ENCODE peak calls at places on chromosomes 1 and 21, in ten cellular contexts. One of them, this sample, is unnamed.

GRCh38 chr1:39635205-39635870 is 4.1 kb downstream of the HEYL start:
- DNase-seq in fibroblast of the conjunctiva: no peak
- DNase-seq in endothelial cell: no peak
- DNase-seq in NCI-H1092: no peak
- DNase-seq in activated CD8-positive, alpha-beta memory T cell treated with anti-CD3 and anti-CD28 coated beads, Interleukin-2, amount 10 ng/mL, durations not matched to agents 7 days and 5 days: no peak
- DNase-seq in naive B cell: no peak
- DNase-seq in GM04503: no peak
- DNase-seq in GM10248: no peak
- DNase-seq in GM23248: no peak
- DNase-seq in T-helper 9 cell: no peak
- DNase-seq in this sample: peak

GRCh38 chr1:216670118-216670870 is 52.9 kb downstream of the ESRRG start:
- DNase-seq in fibroblast of the conjunctiva: peak
- DNase-seq in endothelial cell: no peak
- DNase-seq in NCI-H1092: no peak
- DNase-seq in activated CD8-positive, alpha-beta memory T cell treated with anti-CD3 and anti-CD28 coated beads, Interleukin-2, amount 10 ng/mL, durations not matched to agents 7 days and 5 days: no peak
- DNase-seq in naive B cell: no peak
- DNase-seq in GM04503: no peak
- DNase-seq in GM10248: no peak
- DNase-seq in GM23248: peak
- DNase-seq in T-helper 9 cell: no peak
- DNase-seq in this sample: peak

GRCh38 chr1:21304488-21304887 is 14.2 kb upstream of the ECE1 start:
- DNase-seq in fibroblast of the conjunctiva: no peak
- DNase-seq in endothelial cell: no peak
- DNase-seq in NCI-H1092: no peak
- DNase-seq in activated CD8-positive, alpha-beta memory T cell treated with anti-CD3 and anti-CD28 coated beads, Interleukin-2, amount 10 ng/mL, durations not matched to agents 7 days and 5 days: no peak
- DNase-seq in naive B cell: no peak
- DNase-seq in GM04503: no peak
- DNase-seq in GM10248: no peak
- DNase-seq in GM23248: no peak
- DNase-seq in T-helper 9 cell: no peak
- DNase-seq in this sample: no peak

GRCh38 chr1:53629101-53629691 is 109.8 kb downstream of the GLIS1 start:
- DNase-seq in fibroblast of the conjunctiva: no peak
- DNase-seq in endothelial cell: no peak
- DNase-seq in NCI-H1092: no peak
- DNase-seq in activated CD8-positive, alpha-beta memory T cell treated with anti-CD3 and anti-CD28 coated beads, Interleukin-2, amount 10 ng/mL, durations not matched to agents 7 days and 5 days: peak
- DNase-seq in naive B cell: no peak
- DNase-seq in GM04503: no peak
- DNase-seq in GM10248: no peak
- DNase-seq in GM23248: no peak
- DNase-seq in T-helper 9 cell: no peak
- DNase-seq in this sample: no peak

GRCh38 chr1:9145021-9145668 is 16.2 kb upstream of the GPR157 start:
- DNase-seq in fibroblast of the conjunctiva: no peak
- DNase-seq in endothelial cell: no peak
- DNase-seq in NCI-H1092: no peak
- DNase-seq in activated CD8-positive, alpha-beta memory T cell treated with anti-CD3 and anti-CD28 coated beads, Interleukin-2, amount 10 ng/mL, durations not matched to agents 7 days and 5 days: no peak
- DNase-seq in naive B cell: no peak
- DNase-seq in GM04503: no peak
- DNase-seq in GM10248: peak
- DNase-seq in GM23248: peak
- DNase-seq in T-helper 9 cell: no peak
- DNase-seq in this sample: no peak

GRCh38 chr1:903721-904270 is 19.9 kb upstream of the SAMD11 start:
- DNase-seq in fibroblast of the conjunctiva: no peak
- DNase-seq in endothelial cell: no peak
- DNase-seq in NCI-H1092: no peak
- DNase-seq in activated CD8-positive, alpha-beta memory T cell treated with anti-CD3 and anti-CD28 coated beads, Interleukin-2, amount 10 ng/mL, durations not matched to agents 7 days and 5 days: peak
- DNase-seq in naive B cell: no peak
- DNase-seq in GM04503: no peak
- DNase-seq in GM10248: peak
- DNase-seq in GM23248: no peak
- DNase-seq in T-helper 9 cell: no peak
- DNase-seq in this sample: no peak

GRCh38 chr21:43361127-43361492 is 65.8 kb downstream of the SIK1 start:
- DNase-seq in fibroblast of the conjunctiva: no peak
- DNase-seq in endothelial cell: no peak
- DNase-seq in NCI-H1092: no peak
- DNase-seq in activated CD8-positive, alpha-beta memory T cell treated with anti-CD3 and anti-CD28 coated beads, Interleukin-2, amount 10 ng/mL, durations not matched to agents 7 days and 5 days: no peak
- DNase-seq in naive B cell: peak
- DNase-seq in GM04503: no peak
- DNase-seq in GM10248: no peak
- DNase-seq in GM23248: peak
- DNase-seq in T-helper 9 cell: no peak
- DNase-seq in this sample: no peak

GRCh38 chr1:23194119-23194984 is 22.9 kb downstream of the HTR1D start:
- DNase-seq in fibroblast of the conjunctiva: peak
- DNase-seq in endothelial cell: no peak
- DNase-seq in NCI-H1092: no peak
- DNase-seq in activated CD8-positive, alpha-beta memory T cell treated with anti-CD3 and anti-CD28 coated beads, Interleukin-2, amount 10 ng/mL, durations not matched to agents 7 days and 5 days: no peak
- DNase-seq in naive B cell: no peak
- DNase-seq in GM04503: peak
- DNase-seq in GM10248: no peak
- DNase-seq in GM23248: peak
- DNase-seq in T-helper 9 cell: no peak
- DNase-seq in this sample: no peak

GRCh38 chr1:14778882-14779594 is 180.6 kb downstream of the KAZN start:
- DNase-seq in fibroblast of the conjunctiva: no peak
- DNase-seq in endothelial cell: peak
- DNase-seq in NCI-H1092: no peak
- DNase-seq in activated CD8-positive, alpha-beta memory T cell treated with anti-CD3 and anti-CD28 coated beads, Interleukin-2, amount 10 ng/mL, durations not matched to agents 7 days and 5 days: no peak
- DNase-seq in naive B cell: no peak
- DNase-seq in GM04503: no peak
- DNase-seq in GM10248: peak
- DNase-seq in GM23248: peak
- DNase-seq in T-helper 9 cell: no peak
- DNase-seq in this sample: peak

GRCh38 chr1:176338897-176339296 is 124.1 kb upstream of the PAPPA2 start:
- DNase-seq in fibroblast of the conjunctiva: no peak
- DNase-seq in endothelial cell: no peak
- DNase-seq in NCI-H1092: no peak
- DNase-seq in activated CD8-positive, alpha-beta memory T cell treated with anti-CD3 and anti-CD28 coated beads, Interleukin-2, amount 10 ng/mL, durations not matched to agents 7 days and 5 days: no peak
- DNase-seq in naive B cell: no peak
- DNase-seq in GM04503: no peak
- DNase-seq in GM10248: no peak
- DNase-seq in GM23248: peak
- DNase-seq in T-helper 9 cell: no peak
- DNase-seq in this sample: no peak

GRCh38 chr1:64302971-64303370 is 99.5 kb downstream of the UBE2U start:
- DNase-seq in fibroblast of the conjunctiva: no peak
- DNase-seq in endothelial cell: no peak
- DNase-seq in NCI-H1092: no peak
- DNase-seq in activated CD8-positive, alpha-beta memory T cell treated with anti-CD3 and anti-CD28 coated beads, Interleukin-2, amount 10 ng/mL, durations not matched to agents 7 days and 5 days: no peak
- DNase-seq in naive B cell: no peak
- DNase-seq in GM04503: peak
- DNase-seq in GM10248: no peak
- DNase-seq in GM23248: peak
- DNase-seq in T-helper 9 cell: no peak
- DNase-seq in this sample: no peak

GRCh38 chr1:246559310-246559709 is 6.8 kb downstream of the TFB2M start:
- DNase-seq in fibroblast of the conjunctiva: no peak
- DNase-seq in endothelial cell: no peak
- DNase-seq in NCI-H1092: no peak
- DNase-seq in activated CD8-positive, alpha-beta memory T cell treated with anti-CD3 and anti-CD28 coated beads, Interleukin-2, amount 10 ng/mL, durations not matched to agents 7 days and 5 days: no peak
- DNase-seq in naive B cell: no peak
- DNase-seq in GM04503: no peak
- DNase-seq in GM10248: no peak
- DNase-seq in GM23248: no peak
- DNase-seq in T-helper 9 cell: no peak
- DNase-seq in this sample: no peak

GRCh38 chr1:208652300-208653160 is 408.3 kb upstream of the PLXNA2 start:
- DNase-seq in fibroblast of the conjunctiva: peak
- DNase-seq in endothelial cell: peak
- DNase-seq in NCI-H1092: peak
- DNase-seq in activated CD8-positive, alpha-beta memory T cell treated with anti-CD3 and anti-CD28 coated beads, Interleukin-2, amount 10 ng/mL, durations not matched to agents 7 days and 5 days: peak
- DNase-seq in naive B cell: peak
- DNase-seq in GM04503: peak
- DNase-seq in GM10248: peak
- DNase-seq in GM23248: peak
- DNase-seq in T-helper 9 cell: no peak
- DNase-seq in this sample: peak

GRCh38 chr1:170182442-170182841 is 36.7 kb downstream of the NTMT2 start:
- DNase-seq in fibroblast of the conjunctiva: no peak
- DNase-seq in endothelial cell: no peak
- DNase-seq in NCI-H1092: no peak
- DNase-seq in activated CD8-positive, alpha-beta memory T cell treated with anti-CD3 and anti-CD28 coated beads, Interleukin-2, amount 10 ng/mL, durations not matched to agents 7 days and 5 days: no peak
- DNase-seq in naive B cell: no peak
- DNase-seq in GM04503: no peak
- DNase-seq in GM10248: no peak
- DNase-seq in GM23248: no peak
- DNase-seq in T-helper 9 cell: no peak
- DNase-seq in this sample: no peak

GRCh38 chr1:162977944-162978568 is 91.1 kb upstream of the RGS4 start:
- DNase-seq in fibroblast of the conjunctiva: no peak
- DNase-seq in endothelial cell: no peak
- DNase-seq in NCI-H1092: no peak
- DNase-seq in activated CD8-positive, alpha-beta memory T cell treated with anti-CD3 and anti-CD28 coated beads, Interleukin-2, amount 10 ng/mL, durations not matched to agents 7 days and 5 days: no peak
- DNase-seq in naive B cell: no peak
- DNase-seq in GM04503: peak
- DNase-seq in GM10248: no peak
- DNase-seq in GM23248: peak
- DNase-seq in T-helper 9 cell: no peak
- DNase-seq in this sample: peak

GRCh38 chr1:113928129-113928949 is 785 bp upstream of the HIPK1 start:
- DNase-seq in fibroblast of the conjunctiva: no peak
- DNase-seq in endothelial cell: no peak
- DNase-seq in NCI-H1092: no peak
- DNase-seq in activated CD8-positive, alpha-beta memory T cell treated with anti-CD3 and anti-CD28 coated beads, Interleukin-2, amount 10 ng/mL, durations not matched to agents 7 days and 5 days: no peak
- DNase-seq in naive B cell: no peak
- DNase-seq in GM04503: no peak
- DNase-seq in GM10248: peak
- DNase-seq in GM23248: peak
- DNase-seq in T-helper 9 cell: no peak
- DNase-seq in this sample: no peak

GRCh38 chr1:11648039-11648438 is 6.2 kb downstream of the FBXO2 start:
- DNase-seq in fibroblast of the conjunctiva: no peak
- DNase-seq in endothelial cell: no peak
- DNase-seq in NCI-H1092: no peak
- DNase-seq in activated CD8-positive, alpha-beta memory T cell treated with anti-CD3 and anti-CD28 coated beads, Interleukin-2, amount 10 ng/mL, durations not matched to agents 7 days and 5 days: no peak
- DNase-seq in naive B cell: no peak
- DNase-seq in GM04503: no peak
- DNase-seq in GM10248: no peak
- DNase-seq in GM23248: no peak
- DNase-seq in T-helper 9 cell: no peak
- DNase-seq in this sample: no peak

GRCh38 chr1:155513300-155513926 is 49.2 kb downstream of the ASH1L start:
- DNase-seq in fibroblast of the conjunctiva: peak
- DNase-seq in endothelial cell: no peak
- DNase-seq in NCI-H1092: no peak
- DNase-seq in activated CD8-positive, alpha-beta memory T cell treated with anti-CD3 and anti-CD28 coated beads, Interleukin-2, amount 10 ng/mL, durations not matched to agents 7 days and 5 days: no peak
- DNase-seq in naive B cell: no peak
- DNase-seq in GM04503: no peak
- DNase-seq in GM10248: no peak
- DNase-seq in GM23248: peak
- DNase-seq in T-helper 9 cell: no peak
- DNase-seq in this sample: no peak

GRCh38 chr1:39819091-39819812 is 30.6 kb upstream of the BMP8B start:
- DNase-seq in fibroblast of the conjunctiva: no peak
- DNase-seq in endothelial cell: no peak
- DNase-seq in NCI-H1092: no peak
- DNase-seq in activated CD8-positive, alpha-beta memory T cell treated with anti-CD3 and anti-CD28 coated beads, Interleukin-2, amount 10 ng/mL, durations not matched to agents 7 days and 5 days: no peak
- DNase-seq in naive B cell: no peak
- DNase-seq in GM04503: no peak
- DNase-seq in GM10248: no peak
- DNase-seq in GM23248: no peak
- DNase-seq in T-helper 9 cell: no peak
- DNase-seq in this sample: no peak

GRCh38 chr1:180274221-180274620 is 44.2 kb downstream of the LHX4 start:
- DNase-seq in fibroblast of the conjunctiva: no peak
- DNase-seq in endothelial cell: no peak
- DNase-seq in NCI-H1092: no peak
- DNase-seq in activated CD8-positive, alpha-beta memory T cell treated with anti-CD3 and anti-CD28 coated beads, Interleukin-2, amount 10 ng/mL, durations not matched to agents 7 days and 5 days: no peak
- DNase-seq in naive B cell: no peak
- DNase-seq in GM04503: no peak
- DNase-seq in GM10248: no peak
- DNase-seq in GM23248: no peak
- DNase-seq in T-helper 9 cell: no peak
- DNase-seq in this sample: no peak

GRCh38 chr1:151024540-151025146 is 11.7 kb upstream of the BNIPL start:
- DNase-seq in fibroblast of the conjunctiva: peak
- DNase-seq in endothelial cell: peak
- DNase-seq in NCI-H1092: peak
- DNase-seq in activated CD8-positive, alpha-beta memory T cell treated with anti-CD3 and anti-CD28 coated beads, Interleukin-2, amount 10 ng/mL, durations not matched to agents 7 days and 5 days: peak
- DNase-seq in naive B cell: peak
- DNase-seq in GM04503: no peak
- DNase-seq in GM10248: peak
- DNase-seq in GM23248: peak
- DNase-seq in T-helper 9 cell: peak
- DNase-seq in this sample: peak

GRCh38 chr1:20538227-20538626 is 14.1 kb upstream of the FAM43B start:
- DNase-seq in fibroblast of the conjunctiva: no peak
- DNase-seq in endothelial cell: no peak
- DNase-seq in NCI-H1092: no peak
- DNase-seq in activated CD8-positive, alpha-beta memory T cell treated with anti-CD3 and anti-CD28 coated beads, Interleukin-2, amount 10 ng/mL, durations not matched to agents 7 days and 5 days: no peak
- DNase-seq in naive B cell: no peak
- DNase-seq in GM04503: no peak
- DNase-seq in GM10248: no peak
- DNase-seq in GM23248: no peak
- DNase-seq in T-helper 9 cell: no peak
- DNase-seq in this sample: no peak

GRCh38 chr1:52613611-52614373 is 11.6 kb downstream of the GPX7 start:
- DNase-seq in fibroblast of the conjunctiva: no peak
- DNase-seq in endothelial cell: no peak
- DNase-seq in NCI-H1092: no peak
- DNase-seq in activated CD8-positive, alpha-beta memory T cell treated with anti-CD3 and anti-CD28 coated beads, Interleukin-2, amount 10 ng/mL, durations not matched to agents 7 days and 5 days: no peak
- DNase-seq in naive B cell: no peak
- DNase-seq in GM04503: no peak
- DNase-seq in GM10248: no peak
- DNase-seq in GM23248: no peak
- DNase-seq in T-helper 9 cell: no peak
- DNase-seq in this sample: no peak

GRCh38 chr1:156387899-156388813 is 19.1 kb downstream of the RHBG start:
- DNase-seq in fibroblast of the conjunctiva: no peak
- DNase-seq in endothelial cell: peak
- DNase-seq in NCI-H1092: no peak
- DNase-seq in activated CD8-positive, alpha-beta memory T cell treated with anti-CD3 and anti-CD28 coated beads, Interleukin-2, amount 10 ng/mL, durations not matched to agents 7 days and 5 days: no peak
- DNase-seq in naive B cell: peak
- DNase-seq in GM04503: no peak
- DNase-seq in GM10248: no peak
- DNase-seq in GM23248: peak
- DNase-seq in T-helper 9 cell: no peak
- DNase-seq in this sample: peak